ENCODE peak calls at places on chromosome 12, in five cellular contexts. N, D, M, G and B are unnamed samples.

GRCh38 chr12:14993537-14994266 is 20.9 kb downstream of the PDE6H start:
- DNase-seq in N (no peak), D (peak; percentile 18), M (no peak), G (no peak), B (peak; percentile 12)

GRCh38 chr12:122793685-122794106 is 19.3 kb downstream of the CCDC62 start:
- DNase-seq in N (peak; percentile 74), D (peak; percentile 66), M (no peak), G (peak; percentile 52), B (peak; percentile 63)

GRCh38 chr12:107522692-107523477 is 162.7 kb upstream of the PWP1 start:
- DNase-seq in N (no peak), D (no peak), M (no peak), G (no peak), B (peak; percentile 40)

GRCh38 chr12:91289072-91289471 is 106.5 kb upstream of the DCN start:
- DNase-seq in N (no peak), D (no peak), M (no peak), G (no peak), B (no peak)

GRCh38 chr12:109731806-109732205 is 18.2 kb downstream of the FAM222A start:
- DNase-seq in N (peak; percentile 41), D (no peak), M (no peak), G (no peak), B (no peak)

GRCh38 chr12:67747869-67748760 is 99.6 kb downstream of the DYRK2 start:
- DNase-seq in N (no peak), D (peak; percentile 75), M (no peak), G (peak; percentile 42), B (peak; percentile 15)

GRCh38 chr12:68460236-68460635 is 128.1 kb upstream of the MDM1 start:
- DNase-seq in N (no peak), D (no peak), M (no peak), G (no peak), B (no peak)

GRCh38 chr12:42213954-42214426 is 24.1 kb downstream of the YAF2 start:
- DNase-seq in N (no peak), D (peak; percentile 38), M (no peak), G (no peak), B (no peak)

GRCh38 chr12:29148958-29149690 is at the start of gene FAR2:
- DNase-seq in N (peak; percentile 85), D (peak; percentile 63), M (no peak), G (no peak), B (peak; percentile 16)

GRCh38 chr12:102462803-102463499 is 17.4 kb downstream of the IGF1 start:
- DNase-seq in N (no peak), D (no peak), M (no peak), G (no peak), B (no peak)

GRCh38 chr12:41531147-41531829 is 343.2 kb downstream of the PDZRN4 start:
- DNase-seq in N (no peak), D (no peak), M (no peak), G (no peak), B (no peak)

GRCh38 chr12:19220205-19220604 is 90.7 kb downstream of the PLEKHA5 start:
- DNase-seq in N (no peak), D (no peak), M (no peak), G (no peak), B (no peak)

GRCh38 chr12:64746663-64747062 is 12.5 kb downstream of the GNS start:
- DNase-seq in N (no peak), D (no peak), M (no peak), G (no peak), B (no peak)

GRCh38 chr12:51848843-51849735 is 571 bp upstream of the FIGNL2 start:
- DNase-seq in N (peak; percentile 96), D (peak; percentile 70), M (no peak), G (no peak), B (no peak)

GRCh38 chr12:51846911-51847829 is 1.3 kb downstream of the FIGNL2 start:
- DNase-seq in N (peak; percentile 94), D (peak; percentile 84), M (no peak), G (no peak), B (peak; percentile 62)

GRCh38 chr12:51847830-51848727 is at the start of gene FIGNL2:
- DNase-seq in N (peak; percentile 85), D (peak; percentile 70), M (no peak), G (no peak), B (peak; percentile 38)

GRCh38 chr12:51845451-51845850 is 3.1 kb downstream of the FIGNL2 start:
- DNase-seq in N (peak; percentile 73), D (no peak), M (no peak), G (no peak), B (no peak)

DNA sequence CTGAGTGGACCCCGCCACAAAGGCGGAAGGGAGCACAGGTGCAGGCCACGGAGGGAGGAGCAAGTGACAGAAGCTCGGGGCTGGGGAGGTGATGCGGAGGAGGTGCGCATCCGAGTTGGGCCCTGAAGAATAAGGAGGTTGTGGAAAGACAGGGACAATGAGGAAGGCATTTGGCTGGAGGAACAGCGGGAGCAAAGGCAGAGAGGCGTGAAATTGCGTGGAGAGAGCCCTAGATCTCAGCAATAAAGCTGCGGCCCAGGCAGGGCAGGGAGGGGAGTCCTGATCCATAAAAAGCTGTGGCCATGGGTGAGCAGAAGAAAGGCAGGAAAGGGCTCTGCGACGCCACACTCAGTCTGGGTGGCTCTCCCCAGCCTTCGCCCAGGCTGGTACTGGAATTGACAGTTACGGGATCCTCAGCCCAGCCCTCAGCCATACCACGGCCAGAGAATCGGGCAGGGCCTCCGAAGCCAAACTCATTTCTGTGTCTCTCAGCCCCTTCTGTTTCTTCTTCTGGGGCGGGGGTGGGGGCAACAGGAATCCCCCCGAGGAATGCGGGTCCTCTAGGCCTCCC is 2.2 kb downstream of the FIGNL2 start:
- DNase-seq in N (no peak), D (no peak), M (no peak), G (no peak), B (no peak)
- H3K4me3 ChIP-seq in N (no peak overlapping the region), D (peak overlapping the region; percentile 67), M (no peak overlapping the region), G (no peak overlapping the region), B (no peak overlapping the region)

GRCh38 chr12:54016478-54016964 is 7.7 kb downstream of the HOXC8 start:
- DNase-seq in N (no peak), D (peak; percentile 76), M (no peak), G (no peak), B (peak; percentile 78)
- H3K4me3 ChIP-seq in N (peak overlapping the region; percentile 69), D (peak overlapping the region; percentile 62), M (peak overlapping the region; percentile 44), G (peak overlapping the region; percentile 76), B (peak overlapping the region; percentile 61)

GRCh38 chr12:95859947-95860850 is 1.4 kb downstream of the SNRPF start:
- DNase-seq in N (no peak), D (no peak), M (no peak), G (no peak), B (no peak)
- H3K4me3 ChIP-seq in N (peak overlapping the region; percentile 86), D (peak overlapping the region; percentile 58), M (peak overlapping the region; percentile 78), G (peak overlapping the region; percentile 83), B (peak overlapping the region; percentile 67)

GRCh38 chr12:52772188-52772587 is 5.0 kb downstream of the KRT76 start:
- DNase-seq in N (no peak), D (no peak), M (no peak), G (no peak), B (no peak)

GRCh38 chr12:52772727-52773126 is 4.4 kb downstream of the KRT76 start:
- DNase-seq in N (no peak), D (no peak), M (no peak), G (no peak), B (no peak)

GRCh38 chr12:52776913-52777395 is at the start of gene KRT76:
- DNase-seq in N (no peak), D (no peak), M (no peak), G (no peak), B (no peak)

GRCh38 chr12:52776435-52776834 is 710 bp downstream of the KRT76 start:
- DNase-seq in N (no peak), D (no peak), M (no peak), G (no peak), B (no peak)

DNA sequence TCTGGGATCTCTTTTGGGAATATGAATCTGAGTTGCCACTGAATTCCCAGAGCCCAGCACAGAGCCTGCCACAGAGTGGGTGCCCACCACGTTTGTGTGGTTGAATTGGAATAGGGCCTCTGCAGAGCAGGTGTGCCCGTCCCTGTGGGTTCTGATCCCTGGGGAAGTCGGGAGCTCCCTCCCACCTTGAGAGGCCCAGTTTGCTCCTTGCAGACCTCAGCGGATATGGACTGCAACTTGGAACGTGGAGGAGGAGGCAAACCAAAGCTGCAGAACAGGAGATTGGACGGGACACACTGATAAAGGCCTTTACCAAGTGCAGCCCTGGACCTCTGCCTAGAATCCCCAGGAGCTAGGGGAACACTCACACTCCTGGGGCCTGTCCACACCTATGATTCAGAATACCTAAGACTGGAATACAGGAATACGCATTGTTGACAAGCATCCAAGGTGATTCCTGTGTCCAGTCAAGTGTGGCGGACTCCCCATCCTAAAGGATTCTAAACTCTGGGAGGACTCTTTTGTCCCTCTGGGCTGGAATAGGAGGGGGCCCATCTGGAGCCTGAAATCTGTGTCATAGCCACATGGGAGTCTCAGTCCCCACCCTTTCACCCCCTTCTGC is 2.4 kb downstream of the KRT76 start:
- DNase-seq in N (no peak), D (no peak), M (no peak), G (no peak), B (no peak)
- H3K4me3 ChIP-seq in N (no peak overlapping the region), D (no peak overlapping the region), M (no peak overlapping the region), G (no peak overlapping the region), B (no peak overlapping the region)

GRCh38 chr12:93466625-93467350 is 526 bp upstream of the MRPL42 start:
- DNase-seq in N (no peak), D (no peak), M (no peak), G (no peak), B (no peak)
- H3K4me3 ChIP-seq in N (no peak overlapping the region), D (no peak overlapping the region), M (peak overlapping the region; percentile 69), G (peak overlapping the region; percentile 80), B (no peak overlapping the region)

GRCh38 chr12:47771304-47771703 is 1.7 kb upstream of the SLC48A1 start:
- DNase-seq in N (no peak), D (no peak), M (no peak), G (no peak), B (no peak)
- H3K4me3 ChIP-seq in N (no peak overlapping the region), D (no peak overlapping the region), M (no peak overlapping the region), G (no peak overlapping the region), B (no peak overlapping the region)